ENCODE peak calls at places on chromosomes 13 and 19, in nine cellular contexts. One of them, this sample, is unnamed.

GRCh38 chr19:45826934-45827333 is 11.8 kb upstream of the RSPH6A start:
- DNase-seq in activated naive CD4-positive, alpha-beta T cell: no peak
- DNase-seq in choroid plexus epithelial cell: peak
- DNase-seq in tibial nerve: no peak
- DNase-seq in sciatic nerve: no peak
- DNase-seq in testis: no peak
- DNase-seq in stimulated activated CD4-positive, alpha-beta T cell treated with anti-CD3 and anti-CD28 coated beads, Interleukin-12 subunit alpha, Interleukin-12 subunit beta, amount 100 ng/mL, for 48 hours: no peak
- DNase-seq in T-helper 2 cell: no peak
- DNase-seq in stimulated activated CD8-positive, alpha-beta memory T cell treated with anti-CD3 and anti-CD28 coated beads, Interleukin-7, amount 100 ng/mL, for 24 hours: no peak
- DNase-seq in this sample: no peak

GRCh38 chr19:8475005-8475404 is 27.4 kb downstream of the PRAM1 start:
- DNase-seq in stimulated activated CD4-positive, alpha-beta T cell treated with anti-CD3 and anti-CD28 coated beads, Interleukin-12 subunit alpha, Interleukin-12 subunit beta, amount 100 ng/mL, for 48 hours: no peak
- DNase-seq in stimulated activated CD8-positive, alpha-beta memory T cell treated with anti-CD3 and anti-CD28 coated beads, Interleukin-7, amount 100 ng/mL, for 24 hours: no peak
- DNase-seq in sciatic nerve: no peak
- DNase-seq in tibial nerve: no peak
- DNase-seq in choroid plexus epithelial cell: no peak
- DNase-seq in activated naive CD4-positive, alpha-beta T cell: no peak
- DNase-seq in T-helper 2 cell: no peak
- DNase-seq in testis: no peak
- DNase-seq in this sample: no peak

GRCh38 chr19:53463263-53463662 is 4.3 kb upstream of the ZNF813 start:
- DNase-seq in T-helper 2 cell: no peak
- DNase-seq in stimulated activated CD8-positive, alpha-beta memory T cell treated with anti-CD3 and anti-CD28 coated beads, Interleukin-7, amount 100 ng/mL, for 24 hours: no peak
- DNase-seq in tibial nerve: no peak
- DNase-seq in sciatic nerve: peak
- DNase-seq in activated naive CD4-positive, alpha-beta T cell: no peak
- DNase-seq in stimulated activated CD4-positive, alpha-beta T cell treated with anti-CD3 and anti-CD28 coated beads, Interleukin-12 subunit alpha, Interleukin-12 subunit beta, amount 100 ng/mL, for 48 hours: peak
- DNase-seq in choroid plexus epithelial cell: peak
- DNase-seq in testis: peak
- DNase-seq in this sample: no peak

GRCh38 chr13:106630162-106630561 is 62.2 kb upstream of the ARGLU1 start:
- DNase-seq in sciatic nerve: no peak
- DNase-seq in tibial nerve: no peak
- DNase-seq in choroid plexus epithelial cell: no peak
- DNase-seq in activated naive CD4-positive, alpha-beta T cell: no peak
- DNase-seq in T-helper 2 cell: no peak
- DNase-seq in testis: no peak
- DNase-seq in stimulated activated CD8-positive, alpha-beta memory T cell treated with anti-CD3 and anti-CD28 coated beads, Interleukin-7, amount 100 ng/mL, for 24 hours: no peak
- DNase-seq in stimulated activated CD4-positive, alpha-beta T cell treated with anti-CD3 and anti-CD28 coated beads, Interleukin-12 subunit alpha, Interleukin-12 subunit beta, amount 100 ng/mL, for 48 hours: no peak
- DNase-seq in this sample: no peak

GRCh38 chr19:42053037-42053935 is 16.7 kb downstream of the GRIK5 start:
- DNase-seq in T-helper 2 cell: no peak
- DNase-seq in sciatic nerve: no peak
- DNase-seq in choroid plexus epithelial cell: no peak
- DNase-seq in testis: no peak
- DNase-seq in stimulated activated CD4-positive, alpha-beta T cell treated with anti-CD3 and anti-CD28 coated beads, Interleukin-12 subunit alpha, Interleukin-12 subunit beta, amount 100 ng/mL, for 48 hours: no peak
- DNase-seq in stimulated activated CD8-positive, alpha-beta memory T cell treated with anti-CD3 and anti-CD28 coated beads, Interleukin-7, amount 100 ng/mL, for 24 hours: no peak
- DNase-seq in activated naive CD4-positive, alpha-beta T cell: no peak
- DNase-seq in tibial nerve: no peak
- DNase-seq in this sample: no peak

GRCh38 chr19:7888145-7888825 is at the start of gene LRRC8E:
- DNase-seq in stimulated activated CD4-positive, alpha-beta T cell treated with anti-CD3 and anti-CD28 coated beads, Interleukin-12 subunit alpha, Interleukin-12 subunit beta, amount 100 ng/mL, for 48 hours: peak
- DNase-seq in tibial nerve: no peak
- DNase-seq in choroid plexus epithelial cell: peak
- DNase-seq in testis: no peak
- DNase-seq in stimulated activated CD8-positive, alpha-beta memory T cell treated with anti-CD3 and anti-CD28 coated beads, Interleukin-7, amount 100 ng/mL, for 24 hours: peak
- DNase-seq in activated naive CD4-positive, alpha-beta T cell: peak
- DNase-seq in T-helper 2 cell: no peak
- DNase-seq in sciatic nerve: no peak
- DNase-seq in this sample: peak

GRCh38 chr19:56309511-56310185 is 5.0 kb downstream of the ZSCAN5A start:
- DNase-seq in stimulated activated CD8-positive, alpha-beta memory T cell treated with anti-CD3 and anti-CD28 coated beads, Interleukin-7, amount 100 ng/mL, for 24 hours: peak
- DNase-seq in sciatic nerve: no peak
- DNase-seq in stimulated activated CD4-positive, alpha-beta T cell treated with anti-CD3 and anti-CD28 coated beads, Interleukin-12 subunit alpha, Interleukin-12 subunit beta, amount 100 ng/mL, for 48 hours: peak
- DNase-seq in T-helper 2 cell: peak
- DNase-seq in tibial nerve: no peak
- DNase-seq in testis: peak
- DNase-seq in activated naive CD4-positive, alpha-beta T cell: peak
- DNase-seq in choroid plexus epithelial cell: peak
- DNase-seq in this sample: peak

GRCh38 chr19:15354557-15355296 is 22.4 kb upstream of the BRD4 start:
- DNase-seq in sciatic nerve: no peak
- DNase-seq in stimulated activated CD4-positive, alpha-beta T cell treated with anti-CD3 and anti-CD28 coated beads, Interleukin-12 subunit alpha, Interleukin-12 subunit beta, amount 100 ng/mL, for 48 hours: no peak
- DNase-seq in T-helper 2 cell: no peak
- DNase-seq in activated naive CD4-positive, alpha-beta T cell: no peak
- DNase-seq in choroid plexus epithelial cell: no peak
- DNase-seq in tibial nerve: no peak
- DNase-seq in testis: no peak
- DNase-seq in stimulated activated CD8-positive, alpha-beta memory T cell treated with anti-CD3 and anti-CD28 coated beads, Interleukin-7, amount 100 ng/mL, for 24 hours: no peak
- DNase-seq in this sample: no peak

GRCh38 chr19:31285744-31286143 is 63.5 kb downstream of the TSHZ3 start:
- DNase-seq in testis: peak
- DNase-seq in tibial nerve: no peak
- DNase-seq in choroid plexus epithelial cell: peak
- DNase-seq in stimulated activated CD8-positive, alpha-beta memory T cell treated with anti-CD3 and anti-CD28 coated beads, Interleukin-7, amount 100 ng/mL, for 24 hours: no peak
- DNase-seq in T-helper 2 cell: no peak
- DNase-seq in activated naive CD4-positive, alpha-beta T cell: no peak
- DNase-seq in stimulated activated CD4-positive, alpha-beta T cell treated with anti-CD3 and anti-CD28 coated beads, Interleukin-12 subunit alpha, Interleukin-12 subunit beta, amount 100 ng/mL, for 48 hours: no peak
- DNase-seq in sciatic nerve: peak
- DNase-seq in this sample: peak

GRCh38 chr13:109750376-109750775 is 36.0 kb downstream of the IRS2 start:
- DNase-seq in testis: no peak
- DNase-seq in stimulated activated CD8-positive, alpha-beta memory T cell treated with anti-CD3 and anti-CD28 coated beads, Interleukin-7, amount 100 ng/mL, for 24 hours: no peak
- DNase-seq in choroid plexus epithelial cell: no peak
- DNase-seq in stimulated activated CD4-positive, alpha-beta T cell treated with anti-CD3 and anti-CD28 coated beads, Interleukin-12 subunit alpha, Interleukin-12 subunit beta, amount 100 ng/mL, for 48 hours: no peak
- DNase-seq in tibial nerve: no peak
- DNase-seq in T-helper 2 cell: no peak
- DNase-seq in activated naive CD4-positive, alpha-beta T cell: no peak
- DNase-seq in sciatic nerve: no peak
- DNase-seq in this sample: no peak

GRCh38 chr19:47729799-47730520 is 15.4 kb upstream of the NOP53 start:
- DNase-seq in testis: peak
- DNase-seq in T-helper 2 cell: peak
- DNase-seq in sciatic nerve: no peak
- DNase-seq in stimulated activated CD4-positive, alpha-beta T cell treated with anti-CD3 and anti-CD28 coated beads, Interleukin-12 subunit alpha, Interleukin-12 subunit beta, amount 100 ng/mL, for 48 hours: peak
- DNase-seq in stimulated activated CD8-positive, alpha-beta memory T cell treated with anti-CD3 and anti-CD28 coated beads, Interleukin-7, amount 100 ng/mL, for 24 hours: peak
- DNase-seq in activated naive CD4-positive, alpha-beta T cell: no peak
- DNase-seq in tibial nerve: peak
- DNase-seq in choroid plexus epithelial cell: no peak
- DNase-seq in this sample: peak

GRCh38 chr13:32246468-32246867 is 68.7 kb downstream of the ZAR1L start:
- DNase-seq in T-helper 2 cell: peak
- DNase-seq in choroid plexus epithelial cell: peak
- DNase-seq in stimulated activated CD4-positive, alpha-beta T cell treated with anti-CD3 and anti-CD28 coated beads, Interleukin-12 subunit alpha, Interleukin-12 subunit beta, amount 100 ng/mL, for 48 hours: peak
- DNase-seq in activated naive CD4-positive, alpha-beta T cell: no peak
- DNase-seq in tibial nerve: peak
- DNase-seq in sciatic nerve: peak
- DNase-seq in stimulated activated CD8-positive, alpha-beta memory T cell treated with anti-CD3 and anti-CD28 coated beads, Interleukin-7, amount 100 ng/mL, for 24 hours: peak
- DNase-seq in testis: peak
- DNase-seq in this sample: peak

GRCh38 chr19:3150739-3151329 is 15.0 kb downstream of the GNA15 start:
- DNase-seq in T-helper 2 cell: no peak
- DNase-seq in testis: no peak
- DNase-seq in choroid plexus epithelial cell: no peak
- DNase-seq in tibial nerve: no peak
- DNase-seq in sciatic nerve: no peak
- DNase-seq in activated naive CD4-positive, alpha-beta T cell: no peak
- DNase-seq in stimulated activated CD4-positive, alpha-beta T cell treated with anti-CD3 and anti-CD28 coated beads, Interleukin-12 subunit alpha, Interleukin-12 subunit beta, amount 100 ng/mL, for 48 hours: no peak
- DNase-seq in stimulated activated CD8-positive, alpha-beta memory T cell treated with anti-CD3 and anti-CD28 coated beads, Interleukin-7, amount 100 ng/mL, for 24 hours: no peak
- DNase-seq in this sample: no peak

GRCh38 chr13:84192125-84192524 is 309.9 kb upstream of the SLITRK1 start:
- DNase-seq in testis: no peak
- DNase-seq in T-helper 2 cell: no peak
- DNase-seq in tibial nerve: no peak
- DNase-seq in activated naive CD4-positive, alpha-beta T cell: no peak
- DNase-seq in choroid plexus epithelial cell: peak
- DNase-seq in sciatic nerve: no peak
- DNase-seq in stimulated activated CD4-positive, alpha-beta T cell treated with anti-CD3 and anti-CD28 coated beads, Interleukin-12 subunit alpha, Interleukin-12 subunit beta, amount 100 ng/mL, for 48 hours: no peak
- DNase-seq in stimulated activated CD8-positive, alpha-beta memory T cell treated with anti-CD3 and anti-CD28 coated beads, Interleukin-7, amount 100 ng/mL, for 24 hours: no peak
- DNase-seq in this sample: peak

GRCh38 chr19:2207991-2208860 is 27.9 kb downstream of the PLEKHJ1 start:
- DNase-seq in stimulated activated CD8-positive, alpha-beta memory T cell treated with anti-CD3 and anti-CD28 coated beads, Interleukin-7, amount 100 ng/mL, for 24 hours: no peak
- DNase-seq in tibial nerve: peak
- DNase-seq in activated naive CD4-positive, alpha-beta T cell: no peak
- DNase-seq in sciatic nerve: peak
- DNase-seq in T-helper 2 cell: peak
- DNase-seq in choroid plexus epithelial cell: peak
- DNase-seq in stimulated activated CD4-positive, alpha-beta T cell treated with anti-CD3 and anti-CD28 coated beads, Interleukin-12 subunit alpha, Interleukin-12 subunit beta, amount 100 ng/mL, for 48 hours: no peak
- DNase-seq in testis: peak
- DNase-seq in this sample: peak

GRCh38 chr13:86572115-86572514 is 772.9 kb upstream of the SLITRK6 start:
- DNase-seq in tibial nerve: no peak
- DNase-seq in sciatic nerve: no peak
- DNase-seq in choroid plexus epithelial cell: peak
- DNase-seq in T-helper 2 cell: no peak
- DNase-seq in activated naive CD4-positive, alpha-beta T cell: no peak
- DNase-seq in stimulated activated CD4-positive, alpha-beta T cell treated with anti-CD3 and anti-CD28 coated beads, Interleukin-12 subunit alpha, Interleukin-12 subunit beta, amount 100 ng/mL, for 48 hours: no peak
- DNase-seq in stimulated activated CD8-positive, alpha-beta memory T cell treated with anti-CD3 and anti-CD28 coated beads, Interleukin-7, amount 100 ng/mL, for 24 hours: no peak
- DNase-seq in testis: no peak
- DNase-seq in this sample: peak

GRCh38 chr13:50693755-50694154 is 149.7 kb downstream of the DLEU7 start:
- DNase-seq in activated naive CD4-positive, alpha-beta T cell: no peak
- DNase-seq in stimulated activated CD4-positive, alpha-beta T cell treated with anti-CD3 and anti-CD28 coated beads, Interleukin-12 subunit alpha, Interleukin-12 subunit beta, amount 100 ng/mL, for 48 hours: no peak
- DNase-seq in choroid plexus epithelial cell: peak
- DNase-seq in T-helper 2 cell: no peak
- DNase-seq in testis: peak
- DNase-seq in sciatic nerve: no peak
- DNase-seq in tibial nerve: no peak
- DNase-seq in stimulated activated CD8-positive, alpha-beta memory T cell treated with anti-CD3 and anti-CD28 coated beads, Interleukin-7, amount 100 ng/mL, for 24 hours: no peak
- DNase-seq in this sample: peak

GRCh38 chr13:34672631-34673030 is 269.4 kb upstream of the NBEA start:
- DNase-seq in tibial nerve: no peak
- DNase-seq in stimulated activated CD4-positive, alpha-beta T cell treated with anti-CD3 and anti-CD28 coated beads, Interleukin-12 subunit alpha, Interleukin-12 subunit beta, amount 100 ng/mL, for 48 hours: no peak
- DNase-seq in choroid plexus epithelial cell: no peak
- DNase-seq in sciatic nerve: no peak
- DNase-seq in activated naive CD4-positive, alpha-beta T cell: no peak
- DNase-seq in T-helper 2 cell: no peak
- DNase-seq in testis: no peak
- DNase-seq in stimulated activated CD8-positive, alpha-beta memory T cell treated with anti-CD3 and anti-CD28 coated beads, Interleukin-7, amount 100 ng/mL, for 24 hours: no peak
- DNase-seq in this sample: no peak

GRCh38 chr13:85312071-85312470 is 487.1 kb downstream of the SLITRK6 start:
- DNase-seq in choroid plexus epithelial cell: no peak
- DNase-seq in stimulated activated CD8-positive, alpha-beta memory T cell treated with anti-CD3 and anti-CD28 coated beads, Interleukin-7, amount 100 ng/mL, for 24 hours: no peak
- DNase-seq in tibial nerve: no peak
- DNase-seq in activated naive CD4-positive, alpha-beta T cell: no peak
- DNase-seq in stimulated activated CD4-positive, alpha-beta T cell treated with anti-CD3 and anti-CD28 coated beads, Interleukin-12 subunit alpha, Interleukin-12 subunit beta, amount 100 ng/mL, for 48 hours: no peak
- DNase-seq in testis: no peak
- DNase-seq in sciatic nerve: no peak
- DNase-seq in T-helper 2 cell: no peak
- DNase-seq in this sample: no peak

GRCh38 chr13:113764793-113765190 is 5.8 kb downstream of the TMEM255B start:
- DNase-seq in activated naive CD4-positive, alpha-beta T cell: no peak
- DNase-seq in sciatic nerve: peak
- DNase-seq in choroid plexus epithelial cell: no peak
- DNase-seq in stimulated activated CD8-positive, alpha-beta memory T cell treated with anti-CD3 and anti-CD28 coated beads, Interleukin-7, amount 100 ng/mL, for 24 hours: no peak
- DNase-seq in stimulated activated CD4-positive, alpha-beta T cell treated with anti-CD3 and anti-CD28 coated beads, Interleukin-12 subunit alpha, Interleukin-12 subunit beta, amount 100 ng/mL, for 48 hours: no peak
- DNase-seq in T-helper 2 cell: no peak
- DNase-seq in tibial nerve: no peak
- DNase-seq in testis: no peak
- DNase-seq in this sample: no peak

GRCh38 chr13:48500652-48501197 is 32.2 kb downstream of the RCBTB2 start:
- DNase-seq in tibial nerve: no peak
- DNase-seq in stimulated activated CD8-positive, alpha-beta memory T cell treated with anti-CD3 and anti-CD28 coated beads, Interleukin-7, amount 100 ng/mL, for 24 hours: no peak
- DNase-seq in choroid plexus epithelial cell: peak
- DNase-seq in testis: no peak
- DNase-seq in T-helper 2 cell: peak
- DNase-seq in activated naive CD4-positive, alpha-beta T cell: no peak
- DNase-seq in stimulated activated CD4-positive, alpha-beta T cell treated with anti-CD3 and anti-CD28 coated beads, Interleukin-12 subunit alpha, Interleukin-12 subunit beta, amount 100 ng/mL, for 48 hours: no peak
- DNase-seq in sciatic nerve: no peak
- DNase-seq in this sample: peak

GRCh38 chr13:51923983-51924539 is 62.3 kb downstream of the CCDC70 start:
- DNase-seq in tibial nerve: no peak
- DNase-seq in sciatic nerve: no peak
- DNase-seq in testis: no peak
- DNase-seq in stimulated activated CD8-positive, alpha-beta memory T cell treated with anti-CD3 and anti-CD28 coated beads, Interleukin-7, amount 100 ng/mL, for 24 hours: no peak
- DNase-seq in T-helper 2 cell: peak
- DNase-seq in stimulated activated CD4-positive, alpha-beta T cell treated with anti-CD3 and anti-CD28 coated beads, Interleukin-12 subunit alpha, Interleukin-12 subunit beta, amount 100 ng/mL, for 48 hours: no peak
- DNase-seq in choroid plexus epithelial cell: no peak
- DNase-seq in activated naive CD4-positive, alpha-beta T cell: no peak
- DNase-seq in this sample: no peak

GRCh38 chr13:36548129-36548528 is 115.8 kb downstream of the CCNA1 start:
- DNase-seq in tibial nerve: no peak
- DNase-seq in activated naive CD4-positive, alpha-beta T cell: no peak
- DNase-seq in choroid plexus epithelial cell: no peak
- DNase-seq in testis: no peak
- DNase-seq in stimulated activated CD8-positive, alpha-beta memory T cell treated with anti-CD3 and anti-CD28 coated beads, Interleukin-7, amount 100 ng/mL, for 24 hours: no peak
- DNase-seq in sciatic nerve: no peak
- DNase-seq in stimulated activated CD4-positive, alpha-beta T cell treated with anti-CD3 and anti-CD28 coated beads, Interleukin-12 subunit alpha, Interleukin-12 subunit beta, amount 100 ng/mL, for 48 hours: no peak
- DNase-seq in T-helper 2 cell: no peak
- DNase-seq in this sample: no peak

GRCh38 chr13:66835040-66835628 is 395.0 kb downstream of the PCDH9 start:
- DNase-seq in T-helper 2 cell: no peak
- DNase-seq in stimulated activated CD8-positive, alpha-beta memory T cell treated with anti-CD3 and anti-CD28 coated beads, Interleukin-7, amount 100 ng/mL, for 24 hours: no peak
- DNase-seq in tibial nerve: peak
- DNase-seq in activated naive CD4-positive, alpha-beta T cell: no peak
- DNase-seq in stimulated activated CD4-positive, alpha-beta T cell treated with anti-CD3 and anti-CD28 coated beads, Interleukin-12 subunit alpha, Interleukin-12 subunit beta, amount 100 ng/mL, for 48 hours: no peak
- DNase-seq in sciatic nerve: peak
- DNase-seq in testis: peak
- DNase-seq in choroid plexus epithelial cell: peak
- DNase-seq in this sample: peak

GRCh38 chr13:28728642-28729041 is 9.9 kb upstream of the SLC46A3 start:
- DNase-seq in testis: no peak
- DNase-seq in T-helper 2 cell: no peak
- DNase-seq in choroid plexus epithelial cell: no peak
- DNase-seq in sciatic nerve: no peak
- DNase-seq in stimulated activated CD8-positive, alpha-beta memory T cell treated with anti-CD3 and anti-CD28 coated beads, Interleukin-7, amount 100 ng/mL, for 24 hours: no peak
- DNase-seq in stimulated activated CD4-positive, alpha-beta T cell treated with anti-CD3 and anti-CD28 coated beads, Interleukin-12 subunit alpha, Interleukin-12 subunit beta, amount 100 ng/mL, for 48 hours: no peak
- DNase-seq in tibial nerve: no peak
- DNase-seq in activated naive CD4-positive, alpha-beta T cell: no peak
- DNase-seq in this sample: no peak

GRCh38 chr13:32528358-32528757 is 10.2 kb downstream of the N4BP2L2 start:
- DNase-seq in sciatic nerve: no peak
- DNase-seq in stimulated activated CD8-positive, alpha-beta memory T cell treated with anti-CD3 and anti-CD28 coated beads, Interleukin-7, amount 100 ng/mL, for 24 hours: no peak
- DNase-seq in choroid plexus epithelial cell: peak
- DNase-seq in activated naive CD4-positive, alpha-beta T cell: no peak
- DNase-seq in tibial nerve: no peak
- DNase-seq in stimulated activated CD4-positive, alpha-beta T cell treated with anti-CD3 and anti-CD28 coated beads, Interleukin-12 subunit alpha, Interleukin-12 subunit beta, amount 100 ng/mL, for 48 hours: no peak
- DNase-seq in testis: no peak
- DNase-seq in T-helper 2 cell: no peak
- DNase-seq in this sample: peak

GRCh38 chr19:15280915-15281683 is 48.9 kb upstream of the EPHX3 start:
- DNase-seq in choroid plexus epithelial cell: peak
- DNase-seq in T-helper 2 cell: no peak
- DNase-seq in stimulated activated CD8-positive, alpha-beta memory T cell treated with anti-CD3 and anti-CD28 coated beads, Interleukin-7, amount 100 ng/mL, for 24 hours: no peak
- DNase-seq in testis: peak
- DNase-seq in stimulated activated CD4-positive, alpha-beta T cell treated with anti-CD3 and anti-CD28 coated beads, Interleukin-12 subunit alpha, Interleukin-12 subunit beta, amount 100 ng/mL, for 48 hours: no peak
- DNase-seq in activated naive CD4-positive, alpha-beta T cell: no peak
- DNase-seq in tibial nerve: peak
- DNase-seq in sciatic nerve: peak
- DNase-seq in this sample: peak

GRCh38 chr13:50599927-50600326 is 243.6 kb downstream of the DLEU7 start:
- DNase-seq in T-helper 2 cell: no peak
- DNase-seq in activated naive CD4-positive, alpha-beta T cell: no peak
- DNase-seq in stimulated activated CD8-positive, alpha-beta memory T cell treated with anti-CD3 and anti-CD28 coated beads, Interleukin-7, amount 100 ng/mL, for 24 hours: no peak
- DNase-seq in stimulated activated CD4-positive, alpha-beta T cell treated with anti-CD3 and anti-CD28 coated beads, Interleukin-12 subunit alpha, Interleukin-12 subunit beta, amount 100 ng/mL, for 48 hours: no peak
- DNase-seq in choroid plexus epithelial cell: no peak
- DNase-seq in tibial nerve: no peak
- DNase-seq in sciatic nerve: no peak
- DNase-seq in testis: no peak
- DNase-seq in this sample: no peak

GRCh38 chr19:5255602-5256231 is 84.9 kb downstream of the PTPRS start:
- DNase-seq in activated naive CD4-positive, alpha-beta T cell: no peak
- DNase-seq in choroid plexus epithelial cell: no peak
- DNase-seq in sciatic nerve: no peak
- DNase-seq in testis: no peak
- DNase-seq in tibial nerve: no peak
- DNase-seq in stimulated activated CD4-positive, alpha-beta T cell treated with anti-CD3 and anti-CD28 coated beads, Interleukin-12 subunit alpha, Interleukin-12 subunit beta, amount 100 ng/mL, for 48 hours: no peak
- DNase-seq in stimulated activated CD8-positive, alpha-beta memory T cell treated with anti-CD3 and anti-CD28 coated beads, Interleukin-7, amount 100 ng/mL, for 24 hours: no peak
- DNase-seq in T-helper 2 cell: no peak
- DNase-seq in this sample: no peak

GRCh38 chr13:44605275-44605674 is 29.1 kb upstream of the TSC22D1 start:
- DNase-seq in stimulated activated CD4-positive, alpha-beta T cell treated with anti-CD3 and anti-CD28 coated beads, Interleukin-12 subunit alpha, Interleukin-12 subunit beta, amount 100 ng/mL, for 48 hours: no peak
- DNase-seq in T-helper 2 cell: no peak
- DNase-seq in stimulated activated CD8-positive, alpha-beta memory T cell treated with anti-CD3 and anti-CD28 coated beads, Interleukin-7, amount 100 ng/mL, for 24 hours: no peak
- DNase-seq in activated naive CD4-positive, alpha-beta T cell: no peak
- DNase-seq in choroid plexus epithelial cell: no peak
- DNase-seq in testis: no peak
- DNase-seq in tibial nerve: no peak
- DNase-seq in sciatic nerve: no peak
- DNase-seq in this sample: no peak

GRCh38 chr19:53365899-53366493 is 491 bp downstream of the ZNF525 start:
- DNase-seq in stimulated activated CD8-positive, alpha-beta memory T cell treated with anti-CD3 and anti-CD28 coated beads, Interleukin-7, amount 100 ng/mL, for 24 hours: peak
- DNase-seq in stimulated activated CD4-positive, alpha-beta T cell treated with anti-CD3 and anti-CD28 coated beads, Interleukin-12 subunit alpha, Interleukin-12 subunit beta, amount 100 ng/mL, for 48 hours: peak
- DNase-seq in testis: no peak
- DNase-seq in sciatic nerve: peak
- DNase-seq in T-helper 2 cell: no peak
- DNase-seq in choroid plexus epithelial cell: no peak
- DNase-seq in activated naive CD4-positive, alpha-beta T cell: no peak
- DNase-seq in tibial nerve: no peak
- DNase-seq in this sample: no peak

This sample was measured in amniotic epithelial cell.